ENCODE peak calls at places on chromosomes 12 and 14, in four cellular contexts. N is hippocampal formation; H is effector memory CD4-positive, alpha-beta T cell; T is neural crest cell. E is an unnamed sample.

GRCh38 chr14:31945074-31945613 is 132.0 kb upstream of the ARHGAP5 start:
- DNase-seq in H (no peak), T (no peak), N (no peak), E (no peak)

GRCh38 chr12:68445836-68446235 is 113.7 kb upstream of the MDM1 start:
- DNase-seq in N (no peak), T (no peak), H (no peak), E (no peak)

GRCh38 chr12:59736786-59737185 is 141.0 kb downstream of the SLC16A7 start:
- DNase-seq in H (no peak), T (no peak), N (no peak), E (peak)

GRCh38 chr12:46585854-46586621 is 213.5 kb upstream of the SLC38A2 start:
- DNase-seq in N (no peak), H (no peak), T (peak), E (peak)

GRCh38 chr12:132077322-132078100 is 66.6 kb downstream of the DDX51 start:
- DNase-seq in H (no peak), T (no peak), N (no peak), E (no peak)

GRCh38 chr14:101713641-101714349 is 47.7 kb upstream of the PPP2R5C start:
- DNase-seq in T (no peak), N (no peak), H (peak), E (no peak)

GRCh38 chr14:31205681-31206535 is 1.7 kb downstream of the HECTD1 start:
- DNase-seq in T (no peak), N (no peak), H (no peak), E (peak)

GRCh38 chr12:63206908-63207307 is 55.9 kb upstream of the AVPR1A start:
- DNase-seq in T (no peak), H (no peak), N (no peak), E (peak)

GRCh38 chr12:121352053-121353018 is at the start of gene ANAPC5:
- DNase-seq in H (peak), N (peak), T (peak), E (peak)

GRCh38 chr12:50615534-50616296 is 110.9 kb downstream of the DIP2B start:
- DNase-seq in N (no peak), T (no peak), H (no peak), E (no peak)

GRCh38 chr12:132399092-132400010 is 70.0 kb upstream of the GALNT9 start:
- DNase-seq in T (no peak), N (no peak), H (no peak), E (no peak)

GRCh38 chr12:50569321-50569720 is 64.5 kb downstream of the DIP2B start:
- DNase-seq in T (no peak), N (peak), H (no peak), E (no peak)

GRCh38 chr14:51441001-51441400 is 201.0 kb downstream of the TMX1 start:
- DNase-seq in N (no peak), H (no peak), T (no peak), E (no peak)

GRCh38 chr14:85625925-85626585 is 96.1 kb downstream of the FLRT2 start:
- DNase-seq in T (no peak), N (no peak), H (no peak), E (no peak)

GRCh38 chr14:36221097-36221496 is 44.6 kb upstream of the PTCSC3 start:
- DNase-seq in T (no peak), H (no peak), N (peak), E (no peak)

GRCh38 chr12:65598688-65599087 is 225.6 kb upstream of the HMGA2 start:
- DNase-seq in H (no peak), T (no peak), N (no peak), E (no peak)

GRCh38 chr12:6204533-6205143 is 4.4 kb downstream of the CD9 start:
- DNase-seq in H (no peak), N (no peak), T (no peak), E (no peak)

GRCh38 chr12:117412465-117413190 is 51.2 kb upstream of the NOS1 start:
- DNase-seq in N (no peak), H (no peak), T (no peak), E (no peak)

GRCh38 chr14:63727736-63728728 is at the start of gene SGPP1:
- DNase-seq in N (peak), H (peak), T (peak), E (peak)

GRCh38 chr14:105250986-105251385 is 2.7 kb downstream of the BTBD6 start:
- DNase-seq in H (no peak), N (no peak), T (no peak), E (no peak)

GRCh38 chr14:104510794-104511611 is 68.6 kb upstream of the C14orf180 start:
- DNase-seq in H (no peak), T (no peak), N (no peak), E (no peak)

GRCh38 chr12:62813031-62813829 is 121.7 kb downstream of the PPM1H start:
- DNase-seq in T (peak), N (peak), H (no peak), E (peak)

GRCh38 chr14:58059121-58059520 is 92.9 kb downstream of the ARMH4 start:
- DNase-seq in H (no peak), N (no peak), T (no peak), E (no peak)

GRCh38 chr14:96493178-96493577 is 9.0 kb upstream of the PAPOLA start:
- DNase-seq in T (no peak), H (no peak), N (no peak), E (no peak)

GRCh38 chr14:61107148-61107641 is 126.2 kb downstream of the SLC38A6 start:
- DNase-seq in T (no peak), H (no peak), N (no peak), E (peak)

GRCh38 chr12:16564675-16565074 is 41.3 kb downstream of the LMO3 start:
- DNase-seq in H (no peak), N (no peak), T (no peak), E (no peak)

GRCh38 chr14:96852823-96853422 is 55.7 kb downstream of the VRK1 start:
- DNase-seq in N (peak), T (no peak), H (no peak), E (peak)

GRCh38 chr14:96100171-96101064 is 61.3 kb downstream of the C14orf132 start:
- DNase-seq in T (peak), H (no peak), N (peak), E (peak)

GRCh38 chr12:76790564-76791552 is 26.9 kb downstream of the ZDHHC17 start:
- DNase-seq in N (peak), T (no peak), H (no peak), E (peak)

GRCh38 chr12:18895946-18896345 is 158.0 kb downstream of the CAPZA3 start:
- DNase-seq in N (no peak), T (peak), H (no peak), E (peak)

GRCh38 chr12:30691122-30691879 is 4.4 kb downstream of the IPO8 start:
- DNase-seq in H (no peak), N (no peak), T (no peak), E (peak)

GRCh38 chr14:48398675-48399282 is 723.4 kb upstream of the MDGA2 start:
- DNase-seq in H (no peak), T (peak), N (peak), E (peak)

GRCh38 chr12:68971404-68971803 is 38.4 kb upstream of the CPM start:
- DNase-seq in H (no peak), N (no peak), T (no peak), E (peak)

GRCh38 chr12:50066402-50066801 is 9.0 kb downstream of the ASIC1 start:
- DNase-seq in N (no peak), H (no peak), T (no peak), E (peak)

GRCh38 chr12:67925077-67925476 is 64.2 kb upstream of the IFNG-AS1 start:
- DNase-seq in H (no peak), N (no peak), T (no peak), E (no peak)

E was measured in cardiac muscle cell.